ENCODE peak calls at places on chromosome 13, in seven cellular contexts. One of them, this sample, is unnamed.

GRCh38 chr13:35514166-35514565 is 37.7 kb upstream of the MAB21L1 start:
- DNase-seq in sigmoid colon: no peak
- DNase-seq in breast epithelium: no peak
- DNase-seq in HCT116: no peak
- DNase-seq in stomach: no peak
- DNase-seq in endothelial cell of umbilical vein: no peak
- DNase-seq in transverse colon: no peak
- DNase-seq in this sample: no peak

GRCh38 chr13:38819053-38819452 is 132.2 kb downstream of the FREM2 start:
- DNase-seq in sigmoid colon: peak; percentile 68
- DNase-seq in breast epithelium: no peak
- DNase-seq in HCT116: no peak
- DNase-seq in stomach: peak; percentile 56
- DNase-seq in endothelial cell of umbilical vein: peak; percentile 1
- DNase-seq in transverse colon: no peak
- DNase-seq in this sample: no peak

GRCh38 chr13:43516401-43516826 is 270.4 kb downstream of the ENOX1 start:
- DNase-seq in sigmoid colon: peak; percentile 77
- DNase-seq in breast epithelium: no peak
- DNase-seq in HCT116: no peak
- DNase-seq in stomach: no peak
- DNase-seq in endothelial cell of umbilical vein: no peak
- DNase-seq in transverse colon: no peak
- DNase-seq in this sample: no peak

GRCh38 chr13:62512194-62513141 is 1096.8 kb upstream of the PCDH20 start:
- DNase-seq in sigmoid colon: no peak
- DNase-seq in breast epithelium: no peak
- DNase-seq in HCT116: peak; percentile 35
- DNase-seq in stomach: peak; percentile 42
- DNase-seq in endothelial cell of umbilical vein: peak; percentile 9
- DNase-seq in transverse colon: peak; percentile 9
- DNase-seq in this sample: no peak

GRCh38 chr13:52703482-52703881 is 36.1 kb downstream of the CNMD start:
- DNase-seq in sigmoid colon: no peak
- DNase-seq in breast epithelium: no peak
- DNase-seq in HCT116: no peak
- DNase-seq in stomach: no peak
- DNase-seq in endothelial cell of umbilical vein: no peak
- DNase-seq in transverse colon: no peak
- DNase-seq in this sample: no peak

GRCh38 chr13:106499905-106500304 is 35.6 kb downstream of the EFNB2 start:
- DNase-seq in sigmoid colon: no peak
- DNase-seq in breast epithelium: no peak
- DNase-seq in HCT116: no peak
- DNase-seq in stomach: no peak
- DNase-seq in endothelial cell of umbilical vein: no peak
- DNase-seq in transverse colon: no peak
- DNase-seq in this sample: no peak

GRCh38 chr13:93797463-93797862 is 570.9 kb downstream of the GPC6 start:
- DNase-seq in sigmoid colon: no peak
- DNase-seq in breast epithelium: no peak
- DNase-seq in HCT116: no peak
- DNase-seq in stomach: no peak
- DNase-seq in endothelial cell of umbilical vein: no peak
- DNase-seq in transverse colon: no peak
- DNase-seq in this sample: no peak

GRCh38 chr13:41075034-41075433 is 13.7 kb downstream of the WBP4 start:
- DNase-seq in sigmoid colon: no peak
- DNase-seq in breast epithelium: no peak
- DNase-seq in HCT116: no peak
- DNase-seq in stomach: no peak
- DNase-seq in endothelial cell of umbilical vein: peak; percentile 51
- DNase-seq in transverse colon: no peak
- DNase-seq in this sample: no peak

GRCh38 chr13:111404746-111405145 is 84.3 kb downstream of the TEX29 start:
- DNase-seq in sigmoid colon: peak; percentile 43
- DNase-seq in breast epithelium: no peak
- DNase-seq in HCT116: no peak
- DNase-seq in stomach: no peak
- DNase-seq in endothelial cell of umbilical vein: no peak
- DNase-seq in transverse colon: no peak
- DNase-seq in this sample: no peak

GRCh38 chr13:95641291-95641811 is 3.2 kb downstream of the DZIP1 start:
- DNase-seq in sigmoid colon: peak; percentile 76
- DNase-seq in breast epithelium: no peak
- DNase-seq in HCT116: no peak
- DNase-seq in stomach: no peak
- DNase-seq in endothelial cell of umbilical vein: peak; percentile 20
- DNase-seq in transverse colon: peak; percentile 10
- DNase-seq in this sample: peak; percentile 80

GRCh38 chr13:27619711-27620376 is 485 bp downstream of the LNX2 start:
- DNase-seq in sigmoid colon: peak; percentile 81
- DNase-seq in breast epithelium: peak; percentile 22
- DNase-seq in HCT116: no peak
- DNase-seq in stomach: no peak
- DNase-seq in endothelial cell of umbilical vein: peak; percentile 56
- DNase-seq in transverse colon: peak; percentile 57
- DNase-seq in this sample: no peak

GRCh38 chr13:48155850-48156249 is 60.9 kb upstream of the MED4 start:
- DNase-seq in sigmoid colon: no peak
- DNase-seq in breast epithelium: no peak
- DNase-seq in HCT116: peak; percentile 38
- DNase-seq in stomach: no peak
- DNase-seq in endothelial cell of umbilical vein: peak; percentile 86
- DNase-seq in transverse colon: no peak
- DNase-seq in this sample: no peak

GRCh38 chr13:26460652-26461051 is 96.8 kb upstream of the WASF3 start:
- DNase-seq in sigmoid colon: peak; percentile 91
- DNase-seq in breast epithelium: no peak
- DNase-seq in HCT116: no peak
- DNase-seq in stomach: peak; percentile 42
- DNase-seq in endothelial cell of umbilical vein: no peak
- DNase-seq in transverse colon: no peak
- DNase-seq in this sample: no peak

GRCh38 chr13:33194820-33195692 is 90.5 kb downstream of the STARD13 start:
- DNase-seq in sigmoid colon: no peak
- DNase-seq in breast epithelium: no peak
- DNase-seq in HCT116: no peak
- DNase-seq in stomach: peak; percentile 30
- DNase-seq in endothelial cell of umbilical vein: peak; percentile 86
- DNase-seq in transverse colon: no peak
- DNase-seq in this sample: no peak

GRCh38 chr13:48412881-48413351 is at the start of gene LPAR6:
- DNase-seq in sigmoid colon: no peak
- DNase-seq in breast epithelium: no peak
- DNase-seq in HCT116: no peak
- DNase-seq in stomach: no peak
- DNase-seq in endothelial cell of umbilical vein: peak; percentile 88
- DNase-seq in transverse colon: no peak
- DNase-seq in this sample: no peak

GRCh38 chr13:47279956-47280355 is 383.1 kb upstream of the HTR2A start:
- DNase-seq in sigmoid colon: no peak
- DNase-seq in breast epithelium: no peak
- DNase-seq in HCT116: no peak
- DNase-seq in stomach: no peak
- DNase-seq in endothelial cell of umbilical vein: no peak
- DNase-seq in transverse colon: no peak
- DNase-seq in this sample: no peak

GRCh38 chr13:39895254-39895653 is 239.8 kb downstream of the COG6 start:
- DNase-seq in sigmoid colon: no peak
- DNase-seq in breast epithelium: no peak
- DNase-seq in HCT116: no peak
- DNase-seq in stomach: no peak
- DNase-seq in endothelial cell of umbilical vein: peak; percentile 93
- DNase-seq in transverse colon: no peak
- DNase-seq in this sample: no peak

GRCh38 chr13:71979616-71980015 is 112.6 kb upstream of the DACH1 start:
- DNase-seq in sigmoid colon: no peak
- DNase-seq in breast epithelium: no peak
- DNase-seq in HCT116: peak; percentile 6
- DNase-seq in stomach: no peak
- DNase-seq in endothelial cell of umbilical vein: peak; percentile 33
- DNase-seq in transverse colon: no peak
- DNase-seq in this sample: no peak

GRCh38 chr13:51058461-51059167 is 52.5 kb downstream of the C13orf42 start:
- DNase-seq in sigmoid colon: no peak
- DNase-seq in breast epithelium: no peak
- DNase-seq in HCT116: no peak
- DNase-seq in stomach: no peak
- DNase-seq in endothelial cell of umbilical vein: no peak
- DNase-seq in transverse colon: no peak
- DNase-seq in this sample: no peak

GRCh38 chr13:24228852-24229458 is 68.4 kb downstream of the SPATA13 start:
- DNase-seq in sigmoid colon: no peak
- DNase-seq in breast epithelium: no peak
- DNase-seq in HCT116: peak; percentile 57
- DNase-seq in stomach: no peak
- DNase-seq in endothelial cell of umbilical vein: peak; percentile 67
- DNase-seq in transverse colon: no peak
- DNase-seq in this sample: no peak

GRCh38 chr13:51324714-51325440 is 14.6 kb upstream of the SERPINE3 start:
- DNase-seq in sigmoid colon: no peak
- DNase-seq in breast epithelium: no peak
- DNase-seq in HCT116: no peak
- DNase-seq in stomach: no peak
- DNase-seq in endothelial cell of umbilical vein: no peak
- DNase-seq in transverse colon: no peak
- DNase-seq in this sample: no peak

GRCh38 chr13:75738841-75739240 is 102.7 kb downstream of the LMO7 start:
- DNase-seq in sigmoid colon: no peak
- DNase-seq in breast epithelium: no peak
- DNase-seq in HCT116: no peak
- DNase-seq in stomach: no peak
- DNase-seq in endothelial cell of umbilical vein: no peak
- DNase-seq in transverse colon: no peak
- DNase-seq in this sample: no peak
- TF ChIP-seq CTCF in sigmoid colon: no peak
- TF ChIP-seq CTCF in breast epithelium: no peak
- TF ChIP-seq CTCF in HCT116: no peak
- TF ChIP-seq CTCF in stomach: no peak
- TF ChIP-seq CTCF in endothelial cell of umbilical vein: no peak
- TF ChIP-seq CTCF in transverse colon: no peak
- TF ChIP-seq CTCF in this sample: no peak

GRCh38 chr13:100514788-100515409 is 73.7 kb downstream of the GGACT start:
- DNase-seq in sigmoid colon: peak; percentile 87
- DNase-seq in breast epithelium: peak; percentile 65
- DNase-seq in HCT116: peak; percentile 55
- DNase-seq in stomach: peak; percentile 80
- DNase-seq in endothelial cell of umbilical vein: peak; percentile 79
- DNase-seq in transverse colon: peak; percentile 80
- DNase-seq in this sample: no peak
- TF ChIP-seq POLR2AphosphoS5 in sigmoid colon: no peak
- TF ChIP-seq POLR2AphosphoS5 in breast epithelium: no peak
- TF ChIP-seq POLR2AphosphoS5 in HCT116: no peak
- TF ChIP-seq POLR2AphosphoS5 in stomach: no peak
- TF ChIP-seq POLR2AphosphoS5 in endothelial cell of umbilical vein: no peak
- TF ChIP-seq POLR2AphosphoS5 in transverse colon: no peak
- TF ChIP-seq POLR2AphosphoS5 in this sample: no peak

GRCh38 chr13:112617754-112618375 is 29.9 kb upstream of the TUBGCP3 start:
- DNase-seq in sigmoid colon: no peak
- DNase-seq in breast epithelium: no peak
- DNase-seq in HCT116: no peak
- DNase-seq in stomach: no peak
- DNase-seq in endothelial cell of umbilical vein: no peak
- DNase-seq in transverse colon: no peak
- DNase-seq in this sample: peak; percentile 91

GRCh38 chr13:112618501-112618900 is 30.5 kb upstream of the TUBGCP3 start:
- DNase-seq in sigmoid colon: no peak
- DNase-seq in breast epithelium: no peak
- DNase-seq in HCT116: no peak
- DNase-seq in stomach: no peak
- DNase-seq in endothelial cell of umbilical vein: no peak
- DNase-seq in transverse colon: no peak
- DNase-seq in this sample: peak; percentile 70

GRCh38 chr13:112614835-112615234 is 26.9 kb upstream of the TUBGCP3 start:
- DNase-seq in sigmoid colon: no peak
- DNase-seq in breast epithelium: no peak
- DNase-seq in HCT116: no peak
- DNase-seq in stomach: no peak
- DNase-seq in endothelial cell of umbilical vein: no peak
- DNase-seq in transverse colon: no peak
- DNase-seq in this sample: peak; percentile 55

GRCh38 chr13:112615391-112615790 is 27.4 kb upstream of the TUBGCP3 start:
- DNase-seq in sigmoid colon: no peak
- DNase-seq in breast epithelium: no peak
- DNase-seq in HCT116: no peak
- DNase-seq in stomach: no peak
- DNase-seq in endothelial cell of umbilical vein: no peak
- DNase-seq in transverse colon: no peak
- DNase-seq in this sample: peak; percentile 70

DNA sequence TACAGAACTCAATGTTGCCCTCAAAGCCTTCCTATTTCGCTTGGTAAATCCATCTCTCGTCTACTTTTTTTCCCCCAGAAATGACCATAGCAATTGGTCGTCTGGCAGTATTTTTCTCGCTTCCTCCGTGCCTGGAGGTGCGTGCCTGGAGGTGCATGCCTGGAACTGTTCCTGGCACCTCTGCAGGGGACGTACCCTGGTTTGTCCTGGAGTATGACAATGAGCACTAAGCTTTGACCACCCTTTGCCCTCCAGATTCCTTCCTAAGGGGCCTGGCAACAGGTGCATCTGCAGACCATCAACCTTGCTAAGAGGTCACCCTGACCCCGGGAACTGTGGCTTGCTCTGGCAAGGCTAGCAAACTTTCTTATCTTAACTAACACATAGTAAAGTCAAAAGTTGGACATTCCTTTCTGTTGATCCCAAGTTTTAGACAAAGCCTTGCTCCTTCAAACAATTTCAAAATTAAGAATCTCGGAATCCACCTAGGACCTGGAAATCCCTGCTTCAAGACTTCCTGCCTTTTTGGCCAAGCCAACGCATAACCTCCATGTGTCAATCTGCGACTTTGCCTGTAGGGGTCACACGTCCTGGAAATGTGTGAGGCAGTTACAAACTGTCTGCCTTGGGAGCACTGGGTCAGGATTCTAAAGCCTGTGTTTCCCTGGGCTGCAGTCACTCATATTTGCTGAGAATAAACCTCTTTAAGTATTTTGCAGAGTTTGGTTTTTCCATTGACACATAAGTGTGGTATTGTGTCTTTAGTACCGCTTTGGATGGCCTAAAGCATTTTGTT is 28.8 kb upstream of the TUBGCP3 start:
- DNase-seq in sigmoid colon: no peak
- DNase-seq in breast epithelium: no peak
- DNase-seq in HCT116: peak; percentile 55
- DNase-seq in stomach: no peak
- DNase-seq in endothelial cell of umbilical vein: peak; percentile 53
- DNase-seq in transverse colon: no peak
- DNase-seq in this sample: peak; percentile 89
- TF ChIP-seq CTCF in sigmoid colon: peak; percentile 36
- TF ChIP-seq CTCF in breast epithelium: no peak
- TF ChIP-seq CTCF in HCT116: peak; percentile 77
- TF ChIP-seq CTCF in stomach: peak; percentile 40
- TF ChIP-seq CTCF in endothelial cell of umbilical vein: peak; percentile 63
- TF ChIP-seq CTCF in transverse colon: peak; percentile 42
- TF ChIP-seq CTCF in this sample: peak; percentile 24

DNA sequence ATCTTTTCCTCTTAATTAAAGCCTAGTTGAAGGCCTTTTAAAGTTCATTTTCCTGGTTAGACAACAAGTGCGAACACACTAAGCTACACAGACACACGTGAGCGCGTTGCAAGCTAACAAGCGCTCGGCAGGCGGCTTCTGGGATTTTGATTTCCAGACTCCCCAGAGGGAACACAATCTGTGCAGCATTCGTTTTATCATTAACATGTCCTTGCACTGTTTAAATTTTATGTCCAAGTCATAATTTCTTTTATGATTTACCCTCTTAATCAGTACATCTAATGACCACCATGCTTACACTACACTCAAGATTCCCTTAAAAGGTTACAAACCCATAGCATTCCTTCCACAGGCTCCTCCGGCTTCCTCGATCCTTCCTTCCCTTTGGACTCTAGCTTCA is 16.8 kb downstream of the COL4A1 start:
- DNase-seq in sigmoid colon: peak; percentile 82
- DNase-seq in breast epithelium: no peak
- DNase-seq in HCT116: no peak
- DNase-seq in stomach: no peak
- DNase-seq in endothelial cell of umbilical vein: no peak
- DNase-seq in transverse colon: no peak
- DNase-seq in this sample: no peak
- TF ChIP-seq POLR2AphosphoS5 in sigmoid colon: peak; percentile 74
- TF ChIP-seq POLR2AphosphoS5 in breast epithelium: no peak
- TF ChIP-seq POLR2AphosphoS5 in HCT116: no peak
- TF ChIP-seq POLR2AphosphoS5 in stomach: no peak
- TF ChIP-seq POLR2AphosphoS5 in endothelial cell of umbilical vein: no peak
- TF ChIP-seq POLR2AphosphoS5 in transverse colon: no peak
- TF ChIP-seq POLR2AphosphoS5 in this sample: no peak